ENCODE peak calls at places on chromosomes 11 and 22, in six cellular contexts. X is transverse colon, O is hepatocyte, R is mammary epithelial cell, V is IMR-90, Y is psoas muscle. M is an unnamed sample.

GRCh38 chr22:36510966-36511881 is 4.4 kb upstream of the FOXRED2 start:
- DNase-seq in X (peak; percentile 34), O (peak; percentile 74), R (peak; percentile 21), V (peak; percentile 51), Y (no peak), M (no peak)

GRCh38 chr11:124942446-124943202 is 6.8 kb upstream of the HEPACAM start:
- DNase-seq in X (no peak), O (no peak), R (no peak), V (no peak), Y (no peak), M (no peak)

GRCh38 chr11:27294654-27295053 is 68.4 kb downstream of the CCDC34 start:
- DNase-seq in X (peak; percentile 17), O (peak; percentile 36), R (no peak), V (no peak), Y (no peak), M (no peak)

GRCh38 chr11:33912405-33913361 is 20.8 kb upstream of the LMO2 start:
- DNase-seq in X (no peak), O (peak; percentile 55), R (peak; percentile 87), V (peak; percentile 90), Y (no peak), M (no peak)

GRCh38 chr11:102843474-102843873 is at the start of gene MMP3:
- DNase-seq in X (no peak), O (no peak), R (no peak), V (peak; percentile 10), Y (no peak), M (no peak)

GRCh38 chr11:113373306-113373705 is 14.3 kb upstream of the ANKK1 start:
- DNase-seq in X (no peak), O (no peak), R (peak; percentile 79), V (peak; percentile 64), Y (no peak), M (no peak)

GRCh38 chr22:22084089-22084711 is 101.6 kb upstream of the TOP3B start:
- DNase-seq in X (no peak), O (no peak), R (no peak), V (no peak), Y (no peak), M (no peak)

GRCh38 chr22:19849800-19850481 is 4.7 kb downstream of the GNB1L start:
- DNase-seq in X (no peak), O (peak; percentile 69), R (peak; percentile 46), V (no peak), Y (no peak), M (peak; percentile 40)

GRCh38 chr11:64878223-64878493 is 263 bp downstream of the EHD1 start:
- DNase-seq in X (no peak), O (no peak), R (no peak), V (no peak), Y (no peak), M (no peak)

GRCh38 chr11:78432058-78432515 is 14.5 kb upstream of the GAB2 start:
- DNase-seq in X (no peak), O (no peak), R (no peak), V (no peak), Y (no peak), M (no peak)

GRCh38 chr22:33028191-33028700 is 29.9 kb downstream of the SYN3 start:
- DNase-seq in X (no peak), O (no peak), R (no peak), V (no peak), Y (no peak), M (no peak)

GRCh38 chr11:63802637-63803414 is 10.4 kb upstream of the SPINDOC start:
- DNase-seq in X (no peak), O (no peak), R (peak; percentile 76), V (peak; percentile 57), Y (no peak), M (no peak)

GRCh38 chr22:43878831-43879550 is 12.8 kb downstream of the PNPLA5 start:
- DNase-seq in X (no peak), O (no peak), R (no peak), V (no peak), Y (no peak), M (no peak)

GRCh38 chr11:119779195-119780071 is 50.4 kb upstream of the NECTIN1 start:
- DNase-seq in X (no peak), O (no peak), R (no peak), V (no peak), Y (no peak), M (no peak)

GRCh38 chr11:46413755-46414465 is 22.3 kb upstream of the CHRM4 start:
- DNase-seq in X (no peak), O (peak; percentile 33), R (no peak), V (peak; percentile 10), Y (no peak), M (no peak)

GRCh38 chr22:39559456-39560105 is 11.0 kb upstream of the CACNA1I start:
- DNase-seq in X (no peak), O (peak; percentile 27), R (no peak), V (no peak), Y (no peak), M (no peak)

GRCh38 chr22:39558950-39559349 is 11.6 kb upstream of the CACNA1I start:
- DNase-seq in X (no peak), O (no peak), R (no peak), V (no peak), Y (no peak), M (no peak)

GRCh38 chr22:39560127-39560526 is 10.4 kb upstream of the CACNA1I start:
- DNase-seq in X (no peak), O (no peak), R (no peak), V (no peak), Y (no peak), M (no peak)

GRCh38 chr22:39558254-39558727 is 12.3 kb upstream of the CACNA1I start:
- DNase-seq in X (no peak), O (no peak), R (no peak), V (no peak), Y (no peak), M (no peak)

GRCh38 chr22:39556970-39557811 is 13.4 kb upstream of the CACNA1I start:
- DNase-seq in X (no peak), O (peak; percentile 48), R (no peak), V (peak; percentile 7), Y (no peak), M (no peak)
- TF ChIP-seq CTCF in X (no peak), O (peak; percentile 38), R (peak; percentile 28), V (peak; percentile 39), Y (no peak), M (no peak)

GRCh38 chr11:68004551-68005335 is 846 bp upstream of the UNC93B1 start:
- DNase-seq in X (no peak), O (no peak), R (no peak), V (no peak), Y (no peak), M (peak; percentile 41)
- H3K4me3 ChIP-seq in X (peak overlapping the region; percentile 85), O (no peak overlapping the region), R (peak overlapping the region; percentile 62), V (no peak overlapping the region), Y (peak overlapping the region; percentile 68), M (no peak overlapping the region)

GRCh38 chr11:2643746-2644145 is 56.0 kb downstream of the KCNQ1OT1 start:
- DNase-seq in X (no peak), O (no peak), R (no peak), V (no peak), Y (no peak), M (no peak)

GRCh38 chr11:2647167-2647566 is 52.6 kb downstream of the KCNQ1OT1 start:
- DNase-seq in X (no peak), O (no peak), R (no peak), V (no peak), Y (no peak), M (no peak)

GRCh38 chr11:2645779-2646118 is 54.0 kb downstream of the KCNQ1OT1 start:
- DNase-seq in X (no peak), O (no peak), R (no peak), V (no peak), Y (no peak), M (no peak)

GRCh38 chr11:2644844-2645778 is 54.7 kb downstream of the KCNQ1OT1 start:
- DNase-seq in X (no peak), O (no peak), R (no peak), V (no peak), Y (no peak), M (no peak)

GRCh38 chr11:2641623-2642022 is 58.2 kb downstream of the KCNQ1OT1 start:
- DNase-seq in X (no peak), O (no peak), R (no peak), V (no peak), Y (no peak), M (no peak)
- H3K9me3 ChIP-seq in X (peaks cover 52% of the 10 kb centered on the region), O (peaks cover 64% of the 10 kb centered on the region), R (peaks cover 17% of the 10 kb centered on the region), V (peaks cover 45% of the 10 kb centered on the region), Y (peaks cover 58% of the 10 kb centered on the region), M (no peaks in the 10 kb centered on the region)

GRCh38 chr11:130389315-130389935 is 39.0 kb downstream of the ADAMTS8 start:
- DNase-seq in X (peak; percentile 63), O (no peak), R (no peak), V (no peak), Y (no peak), M (no peak)
- TF ChIP-seq CTCF in X (no peak), O (no peak), R (no peak), V (no peak), Y (no peak), M (no peak)

DNA sequence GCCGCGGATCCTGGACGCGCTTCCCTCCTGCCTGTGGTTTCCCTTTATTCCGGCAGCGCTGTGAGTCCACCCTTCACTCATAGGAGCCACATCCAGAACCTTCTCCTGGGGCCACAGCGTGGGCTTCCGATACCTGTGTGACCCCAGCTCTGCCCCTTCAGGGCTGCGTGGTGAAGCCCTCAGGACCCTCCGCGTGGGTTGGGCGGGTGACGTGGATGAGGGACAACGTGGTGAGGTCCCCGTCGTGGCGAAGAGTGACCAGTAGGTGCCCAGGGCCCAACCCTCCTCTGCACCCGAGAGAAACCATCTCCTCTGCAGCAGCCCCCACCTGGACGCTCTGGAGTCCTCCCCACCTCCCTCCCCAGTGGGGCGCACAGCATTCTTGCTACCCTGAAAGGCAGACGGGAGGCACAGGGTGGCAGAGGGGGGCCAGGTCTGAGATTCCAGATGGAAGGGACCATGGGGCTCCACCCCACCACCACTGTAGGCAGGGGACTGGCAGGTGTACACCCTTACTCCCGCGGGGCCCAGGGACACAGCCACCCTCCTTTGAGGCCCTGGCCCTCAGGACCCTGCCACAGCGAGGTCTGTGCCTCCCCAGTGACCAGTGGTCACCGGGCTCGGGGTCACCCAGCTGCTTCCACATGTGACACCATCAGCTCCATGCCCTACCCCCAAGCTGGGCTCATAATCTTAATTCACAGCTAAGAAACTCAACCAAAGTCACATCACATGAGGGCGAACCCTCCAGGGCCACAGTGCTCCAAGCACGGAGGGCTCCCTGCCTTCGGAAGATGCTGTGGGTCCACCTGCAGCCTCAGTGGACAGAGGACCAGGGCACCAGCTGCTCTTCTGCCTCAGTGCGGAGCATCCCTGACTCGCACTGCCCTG is 3.4 kb upstream of the ZBED4 start:
- DNase-seq in X (no peak), O (no peak), R (no peak), V (no peak), Y (no peak), M (no peak)
- H3K4me3 ChIP-seq in X (no peak overlapping the region), O (no peak overlapping the region), R (no peak overlapping the region), V (no peak overlapping the region), Y (peak overlapping the region; percentile 65), M (no peak overlapping the region)

DNA sequence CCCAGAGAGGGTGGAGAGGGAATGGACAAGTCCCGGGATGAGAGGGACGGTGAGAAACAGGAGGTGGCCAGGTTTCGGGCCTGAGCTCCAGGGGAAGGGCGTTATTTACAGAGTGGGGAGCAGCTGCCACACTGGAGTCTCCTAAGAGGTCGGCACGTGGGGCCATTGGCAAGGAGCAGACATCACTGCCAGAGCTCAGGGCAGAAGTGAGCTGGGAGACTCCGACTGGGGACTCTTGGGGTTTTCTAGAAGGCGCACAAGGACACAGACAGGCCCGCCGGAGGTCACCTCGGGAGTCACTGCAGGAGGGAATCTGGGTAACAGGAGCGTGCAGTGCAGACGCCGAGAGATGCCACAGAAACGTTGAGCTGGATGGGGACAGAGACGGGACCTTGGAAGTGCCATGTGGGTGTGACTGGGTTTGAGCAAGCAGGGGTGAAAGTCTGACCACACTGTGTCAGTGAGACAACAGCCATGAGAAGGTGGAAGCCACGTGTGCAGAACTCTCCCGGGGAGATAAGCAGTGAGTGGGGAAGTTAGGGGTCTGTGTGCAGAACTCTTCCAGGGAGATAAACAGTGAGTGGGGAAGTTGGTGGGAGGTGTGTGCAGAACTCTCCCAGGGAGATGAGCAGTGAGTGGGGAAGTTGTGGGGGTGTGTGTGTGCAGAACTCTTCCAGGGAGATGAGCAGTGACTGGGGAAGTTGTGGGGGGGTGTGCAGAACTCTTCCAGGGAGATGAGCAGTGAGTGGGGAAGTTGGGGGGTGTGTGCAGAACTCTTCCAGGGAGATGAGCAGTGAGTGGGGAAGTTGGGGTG is 187.5 kb downstream of the SHANK2 start:
- DNase-seq in X (no peak), O (no peak), R (no peak), V (no peak), Y (no peak), M (no peak)
- H3K9me3 ChIP-seq in X (no peaks in the 10 kb centered on the region), O (no peaks in the 10 kb centered on the region), R (no peaks in the 10 kb centered on the region), V (no peaks in the 10 kb centered on the region), Y (no peaks in the 10 kb centered on the region), M (no peaks in the 10 kb centered on the region)

M was measured in pancreas.